ENCODE peak calls at places on chromosomes 3 and 15, in six cellular contexts. J is Calu3; H is stimulated activated CD4-positive, alpha-beta T cell treated with anti-CD3 and anti-CD28 coated beads, TNF-alpha, amount 100 ng/mL, for 4 hours; Q is EH; S is T-cell; Z is pons. X is an unnamed sample.

GRCh38 chr3:18215639-18216038 is 209.5 kb downstream of the SATB1 start:
- DNase-seq in S (no peak), Z (no peak), J (no peak), H (no peak), Q (no peak), X (no peak)

GRCh38 chr3:144770813-144771400 is 799.3 kb downstream of the DIPK2A start:
- DNase-seq in J (peak; percentile 55), Z (peak; percentile 95), S (no peak), H (no peak), Q (peak; percentile 24), X (no peak)

GRCh38 chr15:33448151-33448550 is 137.4 kb downstream of the RYR3 start:
- DNase-seq in S (no peak), H (no peak), Q (no peak), J (no peak), Z (no peak), X (no peak)

GRCh38 chr15:63332367-63333078 is 49.1 kb downstream of the CA12 start:
- DNase-seq in H (no peak), S (no peak), J (peak; percentile 56), Z (no peak), Q (peak; percentile 98), X (peak; percentile 93)

GRCh38 chr15:66893294-66893693 is 172.1 kb upstream of the SMAD3 start:
- DNase-seq in H (no peak), J (no peak), Z (no peak), Q (no peak), S (no peak), X (no peak)

GRCh38 chr3:192850501-192850981 is 67.1 kb downstream of the MB21D2 start:
- DNase-seq in J (peak; percentile 37), Q (peak; percentile 77), Z (no peak), S (no peak), H (peak; percentile 8), X (peak; percentile 84)

GRCh38 chr15:82952156-82953081 is at the start of gene HOMER2:
- DNase-seq in H (no peak), Q (peak; percentile 18), S (no peak), Z (no peak), J (peak; percentile 68), X (peak; percentile 87)

GRCh38 chr3:60142009-60142408 is 1092.2 kb upstream of the CFAP20DC start:
- DNase-seq in S (no peak), Z (no peak), H (no peak), Q (no peak), J (no peak), X (no peak)

GRCh38 chr15:31235298-31236183 is 91.1 kb upstream of the KLF13 start:
- DNase-seq in S (no peak), Q (peak; percentile 12), H (no peak), J (no peak), Z (no peak), X (no peak)

GRCh38 chr15:51796777-51797474 is 32.5 kb upstream of the TMOD3 start:
- DNase-seq in S (no peak), H (no peak), J (no peak), Q (peak; percentile 34), Z (no peak), X (no peak)

GRCh38 chr3:81769271-81769670 is 7.8 kb upstream of the GBE1 start:
- DNase-seq in H (no peak), J (no peak), S (no peak), Q (peak; percentile 28), Z (no peak), X (peak; percentile 74)

GRCh38 chr15:91408476-91409076 is 308.5 kb downstream of the SV2B start:
- DNase-seq in Z (no peak), Q (no peak), S (no peak), J (peak; percentile 62), H (no peak), X (no peak)

GRCh38 chr15:79450648-79451047 is 18.5 kb downstream of the MINAR1 start:
- DNase-seq in H (no peak), Z (no peak), Q (peak; percentile 9), S (no peak), J (no peak), X (peak; percentile 77)

GRCh38 chr3:38348903-38349302 is 2.3 kb downstream of the XYLB start:
- DNase-seq in Z (peak; percentile 37), Q (peak; percentile 79), S (no peak), H (no peak), J (no peak), X (peak; percentile 94)

GRCh38 chr15:84955089-84955848 is 26.4 kb upstream of the PDE8A start:
- DNase-seq in H (peak; percentile 13), J (peak; percentile 85), Q (peak; percentile 75), Z (peak; percentile 89), S (peak; percentile 14), X (peak; percentile 87)

GRCh38 chr3:162034368-162034767 is 537.8 kb downstream of the OTOL1 start:
- DNase-seq in S (no peak), Q (peak; percentile 89), Z (no peak), J (no peak), H (no peak), X (peak; percentile 0)

GRCh38 chr15:100728371-100729201 is 126.2 kb downstream of the ASB7 start:
- DNase-seq in J (no peak), H (no peak), S (no peak), Z (no peak), Q (no peak), X (peak; percentile 9)

GRCh38 chr15:79032656-79033055 is 57.9 kb downstream of the RASGRF1 start:
- DNase-seq in S (no peak), H (no peak), Z (no peak), J (no peak), Q (peak; percentile 11), X (no peak)

GRCh38 chr3:171240504-171240835 is 213.9 kb upstream of the SLC2A2 start:
- DNase-seq in Q (no peak), J (no peak), Z (no peak), H (no peak), S (no peak), X (no peak)

GRCh38 chr3:150388468-150389418 is 19.4 kb upstream of the TSC22D2 start:
- DNase-seq in Z (no peak), Q (peak; percentile 63), S (no peak), H (no peak), J (no peak), X (no peak)

GRCh38 chr3:33884204-33884561 is 85.8 kb downstream of the PDCD6IP start:
- DNase-seq in H (no peak), J (peak; percentile 36), Z (no peak), S (no peak), Q (peak; percentile 53), X (peak; percentile 66)

X was measured in osteoblast.